ENCODE peak calls at places on chromosomes 16 and 17, in nine cellular contexts. A is NCI-H526; S is ovary; X is gastrocnemius medialis; O is ACHN; H is adrenal gland; Q is CD8-positive, alpha-beta T cell; U is activated CD4-positive, alpha-beta T cell treated with anti-CD3 and anti-CD28 coated beads, Interleukin-2, amount 10 ng/mL, durations not matched to agents 7 days and 5 days; E is GM19239. R is an unnamed sample.
A peak's percentile ranks its signal among the peaks of the same experiment; 100 is the strongest.

GRCh38 chr16:69706256-69706974 is 19.9 kb downstream of the NQO1 start:
- DNase-seq in A (no peak), S (no peak), X (no peak), O (no peak), H (no peak), Q (no peak), U (no peak), E (no peak), R (no peak)

GRCh38 chr17:77737442-77738265 is 220.8 kb upstream of the TNRC6C start:
- DNase-seq in A (no peak), S (no peak), X (no peak), O (no peak), H (no peak), Q (peak; percentile 31), U (no peak), E (no peak), R (no peak)

GRCh38 chr17:7079581-7080444 is at the start of gene CLEC10A:
- DNase-seq in A (no peak), S (no peak), X (no peak), O (no peak), H (no peak), Q (no peak), U (no peak), E (no peak), R (peak; percentile 59)

GRCh38 chr16:31202402-31203385 is at the start of gene PYCARD:
- DNase-seq in A (no peak), S (peak; percentile 41), X (no peak), O (peak; percentile 48), H (peak; percentile 38), Q (no peak), U (peak; percentile 46), E (no peak), R (peak; percentile 57)

GRCh38 chr16:84088695-84089395 is 27.9 kb downstream of the MBTPS1 start:
- DNase-seq in A (no peak), S (no peak), X (no peak), O (no peak), H (no peak), Q (peak; percentile 64), U (peak; percentile 76), E (peak; percentile 50), R (no peak)

GRCh38 chr16:75702247-75702646 is 986 bp upstream of the DUXB start:
- DNase-seq in A (no peak), S (no peak), X (no peak), O (no peak), H (no peak), Q (no peak), U (no peak), E (no peak), R (no peak)

GRCh38 chr16:79768594-79768993 is 168.1 kb upstream of the MAF start:
- DNase-seq in A (no peak), S (no peak), X (no peak), O (peak; percentile 3), H (no peak), Q (no peak), U (no peak), E (no peak), R (no peak)

GRCh38 chr17:68600881-68601564 is at the start of gene FAM20A:
- DNase-seq in A (no peak), S (peak; percentile 65), X (no peak), O (no peak), H (peak; percentile 30), Q (no peak), U (no peak), E (no peak), R (no peak)

GRCh38 chr17:49917771-49918170 is 51.2 kb upstream of the DLX4 start:
- DNase-seq in A (no peak), S (no peak), X (no peak), O (no peak), H (no peak), Q (no peak), U (no peak), E (no peak), R (no peak)

GRCh38 chr17:62807812-62808575 is at the start of gene MARCHF10:
- DNase-seq in A (peak; percentile 28), S (peak; percentile 27), X (no peak), O (peak; percentile 36), H (no peak), Q (no peak), U (peak; percentile 8), E (no peak), R (no peak)

GRCh38 chr16:85363881-85364280 is 249.2 kb upstream of the GSE1 start:
- DNase-seq in A (no peak), S (no peak), X (no peak), O (no peak), H (no peak), Q (no peak), U (no peak), E (no peak), R (no peak)

GRCh38 chr17:40779181-40779909 is 3.0 kb downstream of the KRT27 start:
- DNase-seq in A (no peak), S (no peak), X (no peak), O (no peak), H (no peak), Q (no peak), U (peak; percentile 28), E (no peak), R (no peak)

GRCh38 chr16:495127-495748 is 32.3 kb upstream of the CAPN15 start:
- DNase-seq in A (peak; percentile 15), S (no peak), X (no peak), O (peak; percentile 65), H (no peak), Q (no peak), U (peak; percentile 56), E (peak; percentile 49), R (no peak)

GRCh38 chr16:19137201-19137601 is 23.4 kb downstream of the ITPRIPL2 start:
- DNase-seq in A (no peak), S (no peak), X (no peak), O (no peak), H (no peak), Q (no peak), U (no peak), E (no peak), R (no peak)

R was measured in tibial artery.